ENCODE peak calls at places on chromosomes 7 and 10, in nine cellular contexts. B, I, J, W, S, A, N, E and Z are unnamed samples.

GRCh38 chr7:116772423-116772852 is 89.9 kb upstream of the CAPZA2 start:
- DNase-seq in A (peak), E (no peak), W (no peak), I (no peak), J (no peak), B (peak), S (no peak), N (no peak), Z (peak)

GRCh38 chr7:44650242-44650641 is 43.8 kb downstream of the OGDH start:
- DNase-seq in E (no peak), I (no peak), N (no peak), J (no peak), B (no peak), A (no peak), S (no peak), W (no peak), Z (no peak)

GRCh38 chr7:35593896-35594295 is 101.0 kb downstream of the HERPUD2 start:
- DNase-seq in I (no peak), A (no peak), S (no peak), J (no peak), E (peak), N (no peak), B (no peak), W (no peak), Z (no peak)

GRCh38 chr10:74432841-74433594 is 282.0 kb downstream of the ADK start:
- DNase-seq in I (no peak), B (peak), J (no peak), E (no peak), W (no peak), S (no peak), N (no peak), A (no peak), Z (no peak)

GRCh38 chr10:78634389-78634815 is 434.4 kb upstream of the ZMIZ1 start:
- DNase-seq in I (no peak), W (peak), E (no peak), N (no peak), B (peak), J (no peak), S (no peak), A (peak), Z (no peak)

GRCh38 chr7:148286150-148286549 is 304.4 kb upstream of the C7orf33 start:
- DNase-seq in I (no peak), J (no peak), W (no peak), B (peak), S (no peak), E (no peak), N (peak), A (peak), Z (no peak)

GRCh38 chr10:90920986-90921643 is at the start of gene ANKRD1:
- DNase-seq in I (no peak), S (no peak), N (no peak), W (peak), E (no peak), A (peak), J (no peak), B (peak), Z (peak)

GRCh38 chr10:53601260-53601875 is 828.8 kb upstream of the MBL2 start:
- DNase-seq in J (no peak), I (no peak), N (peak), W (no peak), A (peak), S (no peak), B (peak), E (no peak), Z (no peak)

GRCh38 chr7:118214051-118214832 is 10.3 kb upstream of the ANKRD7 start:
- DNase-seq in W (peak), B (peak), N (peak), J (peak), A (peak), E (peak), I (peak), S (no peak), Z (peak)

GRCh38 chr10:92572362-92573090 is 1.4 kb downstream of the IDE start:
- DNase-seq in A (no peak), W (peak), B (no peak), S (no peak), E (no peak), N (no peak), I (no peak), J (no peak), Z (no peak)

GRCh38 chr10:132901351-132901750 is 41.0 kb downstream of the CFAP46 start:
- DNase-seq in A (no peak), B (no peak), E (no peak), J (no peak), N (no peak), S (no peak), W (no peak), I (no peak), Z (no peak)

GRCh38 chr7:13829231-13829630 is 160.2 kb downstream of the ETV1 start:
- DNase-seq in J (no peak), W (no peak), N (no peak), A (no peak), S (no peak), E (no peak), B (no peak), I (no peak), Z (no peak)

GRCh38 chr10:93288679-93289634 is 193.2 kb downstream of the MYOF start:
- DNase-seq in W (peak), A (peak), J (peak), B (peak), N (peak), S (no peak), E (peak), I (peak), Z (peak)

GRCh38 chr10:101087965-101088364 is 26.2 kb downstream of the KAZALD1 start:
- DNase-seq in W (no peak), N (no peak), S (no peak), A (no peak), I (no peak), J (no peak), E (no peak), B (no peak), Z (no peak)

GRCh38 chr10:45179716-45180115 is 135.7 kb downstream of the OR13A1 start:
- DNase-seq in W (peak), S (no peak), E (no peak), A (no peak), B (no peak), N (no peak), I (no peak), J (no peak), Z (no peak)

GRCh38 chr7:30249316-30249715 is 35.1 kb upstream of the ZNRF2 start:
- DNase-seq in J (no peak), I (no peak), B (no peak), N (no peak), A (no peak), W (no peak), E (no peak), S (peak), Z (no peak)

GRCh38 chr7:155208681-155209477 is 88.8 kb upstream of the INSIG1 start:
- DNase-seq in W (peak), J (no peak), S (no peak), I (no peak), N (no peak), E (no peak), B (peak), A (peak), Z (no peak)

GRCh38 chr10:119705434-119705831 is 20.4 kb upstream of the INPP5F start:
- DNase-seq in I (no peak), E (no peak), N (no peak), J (no peak), B (no peak), S (no peak), W (no peak), A (no peak), Z (no peak)

GRCh38 chr7:106140406-106141173 is 28.5 kb upstream of the SYPL1 start:
- DNase-seq in N (no peak), A (no peak), I (no peak), W (no peak), E (no peak), J (no peak), B (no peak), S (no peak), Z (no peak)

GRCh38 chr7:116771640-116772039 is 90.7 kb upstream of the CAPZA2 start:
- DNase-seq in B (no peak), E (no peak), I (no peak), J (no peak), S (no peak), N (no peak), W (no peak), A (no peak), Z (no peak)

GRCh38 chr7:74454948-74455804 is 1.5 kb downstream of the GTF2IRD1 start:
- DNase-seq in W (peak), J (no peak), S (no peak), E (no peak), B (no peak), N (no peak), A (no peak), I (no peak), Z (no peak)

GRCh38 chr7:128170461-128170860 is 70.6 kb upstream of the LEP start:
- DNase-seq in W (no peak), J (no peak), A (no peak), E (no peak), I (no peak), B (no peak), N (no peak), S (no peak), Z (no peak)

GRCh38 chr10:26486985-26487850 is 49.1 kb downstream of the APBB1IP start:
- DNase-seq in I (no peak), W (peak), B (peak), N (no peak), E (no peak), A (peak), J (peak), S (peak), Z (peak)

GRCh38 chr7:111199643-111200042 is 108.7 kb downstream of the LRRN3 start:
- DNase-seq in E (no peak), A (no peak), W (no peak), S (no peak), B (no peak), N (no peak), J (no peak), I (no peak), Z (no peak)

GRCh38 chr10:88793747-88794299 is 8.7 kb upstream of the LIPM start:
- DNase-seq in S (no peak), E (no peak), A (peak), N (no peak), W (no peak), B (peak), I (no peak), J (no peak), Z (no peak)

GRCh38 chr7:130092598-130092997 is 22.3 kb downstream of the KLHDC10 start:
- DNase-seq in A (no peak), S (no peak), E (no peak), N (no peak), B (no peak), W (no peak), I (no peak), J (no peak), Z (no peak)

GRCh38 chr7:132240262-132240661 is 336.0 kb downstream of the PLXNA4 start:
- DNase-seq in A (no peak), S (no peak), W (no peak), E (no peak), N (peak), B (no peak), I (no peak), J (no peak), Z (no peak)

GRCh38 chr10:103761075-103761920 is 94.1 kb downstream of the SH3PXD2A start:
- DNase-seq in I (no peak), W (no peak), S (no peak), E (no peak), A (no peak), N (peak), B (no peak), J (no peak), Z (no peak)

GRCh38 chr7:133394369-133394768 is 141.5 kb downstream of the EXOC4 start:
- DNase-seq in W (no peak), I (no peak), A (no peak), J (no peak), N (no peak), S (no peak), B (no peak), E (no peak), Z (no peak)

GRCh38 chr10:122051609-122052385 is 62.8 kb downstream of the TACC2 start:
- DNase-seq in S (no peak), A (peak), N (no peak), E (no peak), W (peak), I (no peak), J (peak), B (peak), Z (peak)

GRCh38 chr10:120266037-120266436 is 191.0 kb upstream of the PLPP4 start:
- DNase-seq in S (no peak), J (no peak), I (no peak), A (no peak), W (no peak), B (no peak), E (no peak), N (no peak), Z (no peak)

GRCh38 chr7:20647051-20647450 is 31.6 kb downstream of the ABCB5 start:
- DNase-seq in S (no peak), W (no peak), B (peak), A (no peak), J (no peak), I (no peak), E (no peak), N (no peak), Z (no peak)

GRCh38 chr10:79316671-79317431 is 30.4 kb upstream of the PPIF start:
- DNase-seq in S (no peak), J (no peak), W (no peak), I (no peak), A (no peak), E (no peak), B (peak), N (no peak), Z (no peak)

GRCh38 chr7:121945066-121945848 is 72.3 kb downstream of the PTPRZ1 start:
- DNase-seq in B (no peak), J (no peak), I (no peak), A (peak), N (no peak), W (no peak), S (no peak), E (no peak), Z (peak)